ENCODE peak calls at places on chromosomes 6 and 20, in ten cellular contexts. Q is ELR, O is GM23338, T is non-pigmented ciliary epithelial cell, P is left ventricle myocardium superior, N is Caki2, V is D341Med, Z is neural progenitor cell, W is EH, S is G401. A is an unnamed sample.
A peak's percentile ranks its signal among the peaks of the same experiment; 100 is the strongest.

GRCh38 chr6:126232671-126233070 is 107.2 kb upstream of the CENPW start:
- DNase-seq in P (no peak), O (no peak), N (no peak), V (no peak), S (no peak), W (no peak), T (no peak), Q (no peak), Z (no peak), A (no peak)

GRCh38 chr6:139654309-139654708 is 279.9 kb upstream of the CITED2 start:
- DNase-seq in P (no peak), Q (no peak), N (no peak), T (no peak), V (no peak), W (no peak), S (no peak), O (no peak), Z (no peak), A (no peak)

GRCh38 chr20:5531318-5532081 is 214.7 kb upstream of the PROKR2 start:
- DNase-seq in Z (no peak), P (no peak), O (no peak), N (no peak), Q (peak; percentile 15), T (peak; percentile 50), S (no peak), V (no peak), W (peak; percentile 26), A (no peak)

GRCh38 chr6:75308250-75308988 is 23.8 kb upstream of the TMEM30A start:
- DNase-seq in Q (no peak), O (peak; percentile 45), W (no peak), T (no peak), V (no peak), N (no peak), Z (no peak), P (no peak), S (no peak), A (no peak)

GRCh38 chr6:125750692-125751333 is 1.4 kb downstream of the HEY2 start:
- DNase-seq in S (no peak), W (no peak), P (no peak), Z (no peak), V (no peak), N (no peak), T (no peak), Q (no peak), O (no peak), A (no peak)

GRCh38 chr6:100366419-100366818 is 98.3 kb downstream of the SIM1 start:
- DNase-seq in Z (no peak), N (peak; percentile 30), Q (peak; percentile 90), T (no peak), W (peak; percentile 72), O (no peak), P (no peak), V (no peak), S (no peak), A (no peak)

GRCh38 chr20:48731581-48731980 is 96.2 kb downstream of the PREX1 start:
- DNase-seq in Q (no peak), V (no peak), T (no peak), P (no peak), N (no peak), W (no peak), Z (no peak), S (no peak), O (no peak), A (no peak)

GRCh38 chr6:78824045-78824444 is 43.3 kb upstream of the IRAK1BP1 start:
- DNase-seq in S (no peak), W (no peak), Z (no peak), V (no peak), O (no peak), T (no peak), N (no peak), Q (no peak), P (no peak), A (no peak)

GRCh38 chr6:18997375-18997826 is 610.3 kb downstream of the RNF144B start:
- DNase-seq in O (peak; percentile 72), Z (peak; percentile 76), Q (peak; percentile 58), T (no peak), V (peak; percentile 67), W (peak; percentile 46), P (no peak), S (peak; percentile 36), N (peak; percentile 45), A (peak; percentile 46)

GRCh38 chr6:157019733-157020132 is 242.6 kb downstream of the ARID1B start:
- DNase-seq in W (peak; percentile 43), T (no peak), P (no peak), N (no peak), V (no peak), Z (no peak), O (no peak), Q (peak; percentile 33), S (peak; percentile 29), A (no peak)

GRCh38 chr20:16397053-16397452 is 176.2 kb downstream of the KIF16B start:
- DNase-seq in N (no peak), V (peak; percentile 58), W (peak; percentile 22), T (no peak), O (no peak), Q (no peak), Z (no peak), S (peak; percentile 58), P (peak; percentile 71), A (peak; percentile 39)

GRCh38 chr6:40387127-40387870 is 199.9 kb downstream of the LRFN2 start:
- DNase-seq in S (no peak), T (no peak), W (no peak), P (no peak), V (no peak), N (no peak), Z (no peak), Q (no peak), O (no peak), A (no peak)

GRCh38 chr6:48318670-48319069 is 207.7 kb upstream of the PTCHD4 start:
- DNase-seq in V (no peak), Q (peak; percentile 81), O (no peak), S (no peak), T (peak; percentile 2), P (no peak), Z (no peak), N (no peak), W (peak; percentile 37), A (no peak)

GRCh38 chr20:59740621-59741020 is 136.3 kb downstream of the PHACTR3 start:
- DNase-seq in Q (no peak), O (no peak), V (no peak), Z (no peak), S (no peak), T (no peak), N (no peak), W (no peak), P (no peak), A (no peak)

GRCh38 chr6:13813621-13814175 is 659 bp downstream of the MCUR1 start:
- DNase-seq in N (peak; percentile 83), Q (peak; percentile 80), O (peak; percentile 97), P (peak; percentile 80), T (peak; percentile 3), Z (peak; percentile 95), W (peak; percentile 73), S (peak; percentile 66), V (peak; percentile 87), A (peak; percentile 39)

GRCh38 chr6:46325561-46326525 is 155.1 kb upstream of the ENPP5 start:
- DNase-seq in W (peak; percentile 9), Q (peak; percentile 13), O (peak; percentile 36), S (peak; percentile 51), P (peak; percentile 36), N (no peak), Z (peak; percentile 1), T (peak; percentile 87), V (no peak), A (peak; percentile 68)

GRCh38 chr6:130215526-130215925 is 7.2 kb downstream of the SAMD3 start:
- DNase-seq in V (no peak), N (no peak), O (peak; percentile 42), P (no peak), Q (no peak), W (no peak), Z (no peak), T (no peak), S (no peak), A (no peak)

GRCh38 chr20:54494303-54495006 is 19.1 kb downstream of the DOK5 start:
- DNase-seq in N (no peak), Q (no peak), V (no peak), T (no peak), S (no peak), W (no peak), O (no peak), P (no peak), Z (no peak), A (no peak)

GRCh38 chr6:150617496-150618460 is 18.1 kb downstream of the PLEKHG1 start:
- DNase-seq in N (no peak), O (no peak), S (no peak), V (no peak), P (no peak), Z (peak; percentile 61), W (no peak), Q (no peak), T (no peak), A (no peak)

GRCh38 chr6:34237316-34237721 is 646 bp downstream of the HMGA1 start:
- DNase-seq in O (no peak), V (peak; percentile 82), P (peak; percentile 53), Q (peak; percentile 37), N (no peak), Z (peak; percentile 57), S (no peak), W (no peak), T (no peak), A (no peak)